ENCODE peak calls at places on chromosomes 6 and 20, in five cellular contexts. A is WERI-Rb-1, L is Panc1, Q is endothelial cell, N is GM13976. H is an unnamed sample.

GRCh38 chr20:48192109-48192508 is 406.8 kb upstream of the SULF2 start:
- DNase-seq in N (no peak), A (no peak), L (no peak), Q (no peak), H (no peak)

GRCh38 chr20:57048027-57048869 is 218.2 kb downstream of the BMP7 start:
- DNase-seq in Q (peak; percentile 61), A (peak; percentile 14), N (peak; percentile 78), L (no peak), H (peak; percentile 26)

GRCh38 chr20:43341541-43341940 is 116.2 kb upstream of the SRSF6 start:
- DNase-seq in L (no peak), A (no peak), N (no peak), Q (no peak), H (no peak)

GRCh38 chr6:8414844-8415243 is 20.5 kb downstream of the SLC35B3 start:
- DNase-seq in A (no peak), Q (no peak), N (no peak), L (no peak), H (no peak)

GRCh38 chr6:14921878-14922277 is 324.0 kb upstream of the JARID2 start:
- DNase-seq in Q (no peak), L (no peak), N (no peak), A (no peak), H (no peak)

GRCh38 chr20:29741594-29741893 is 1515.9 kb upstream of the DEFB115 start:
- DNase-seq in N (no peak), Q (no peak), L (no peak), A (no peak), H (no peak)

GRCh38 chr6:16690244-16691142 is 70.8 kb downstream of the ATXN1 start:
- DNase-seq in A (no peak), N (peak; percentile 43), L (no peak), Q (no peak), H (peak; percentile 77)

GRCh38 chr20:12722096-12722495 is 286.7 kb upstream of the SPTLC3 start:
- DNase-seq in A (no peak), Q (no peak), N (no peak), L (no peak), H (no peak)

GRCh38 chr20:6007094-6007528 is 46.7 kb downstream of the LRRN4 start:
- DNase-seq in L (no peak), N (no peak), A (no peak), Q (no peak), H (peak; percentile 4)

GRCh38 chr6:31152776-31153175 is 4.8 kb downstream of the CCHCR1 start:
- DNase-seq in L (no peak), A (no peak), Q (no peak), N (no peak), H (no peak)

GRCh38 chr6:31738048-31738979 is 1.5 kb upstream of the MSH5 start:
- DNase-seq in A (no peak), N (peak; percentile 78), L (no peak), Q (no peak), H (peak; percentile 83)

GRCh38 chr20:8018928-8019177 is 708 bp downstream of the TMX4 start:
- DNase-seq in N (no peak), Q (no peak), L (peak; percentile 48), A (no peak), H (no peak)

GRCh38 chr6:3919130-3919628 is 70.0 kb downstream of the FAM50B start:
- DNase-seq in Q (no peak), A (no peak), L (no peak), N (no peak), H (no peak)

GRCh38 chr6:98831057-98832031 is 3.0 kb upstream of the POU3F2 start:
- DNase-seq in L (no peak), N (peak; percentile 27), A (no peak), Q (peak; percentile 23), H (no peak)

GRCh38 chr6:52900536-52900935 is 9.0 kb downstream of the GSTA3 start:
- DNase-seq in A (no peak), L (no peak), Q (no peak), N (no peak), H (no peak)

GRCh38 chr20:986733-987355 is 15.3 kb downstream of the RSPO4 start:
- DNase-seq in L (no peak), A (no peak), Q (no peak), N (no peak), H (peak; percentile 20)

GRCh38 chr6:100176951-100177710 is 183.1 kb upstream of the MCHR2 start:
- DNase-seq in A (no peak), Q (no peak), N (no peak), L (no peak), H (no peak)

GRCh38 chr6:2117447-2117846 is 128.0 kb downstream of the GMDS start:
- DNase-seq in A (no peak), L (no peak), Q (no peak), N (no peak), H (no peak)

GRCh38 chr6:10617008-10617696 is 77.3 kb downstream of the C6orf52 start:
- DNase-seq in L (no peak), A (no peak), Q (no peak), N (no peak), H (no peak)

GRCh38 chr6:88813045-88813444 is 150.4 kb downstream of the RNGTT start:
- DNase-seq in L (no peak), N (no peak), Q (no peak), A (no peak), H (no peak)

GRCh38 chr6:105380634-105381033 is 22.2 kb downstream of the PREP start:
- DNase-seq in A (no peak), L (no peak), Q (no peak), N (no peak), H (no peak)

GRCh38 chr6:45775026-45775697 is 240.5 kb downstream of the CLIC5 start:
- DNase-seq in N (no peak), Q (no peak), L (no peak), A (no peak), H (no peak)

GRCh38 chr20:45316150-45317080 is 8.3 kb upstream of the MATN4 start:
- DNase-seq in Q (no peak), A (no peak), N (no peak), L (no peak), H (no peak)

GRCh38 chr6:24484657-24485318 is 4.6 kb downstream of the GPLD1 start:
- DNase-seq in N (no peak), A (no peak), L (no peak), Q (no peak), H (no peak)

GRCh38 chr6:128532827-128533226 is 12.4 kb upstream of the PTPRK start:
- DNase-seq in N (no peak), L (no peak), Q (no peak), A (no peak), H (no peak)

GRCh38 chr6:43901330-43902230 is 131.6 kb downstream of the VEGFA start:
- DNase-seq in A (no peak), Q (no peak), N (no peak), L (no peak), H (no peak)

GRCh38 chr6:37919417-37920157 is 100.1 kb downstream of the ZFAND3 start:
- DNase-seq in A (no peak), L (no peak), Q (no peak), N (no peak), H (no peak)

GRCh38 chr6:9563996-9564395 is 850.9 kb downstream of the TFAP2A start:
- DNase-seq in Q (no peak), L (no peak), N (no peak), A (no peak), H (no peak)

GRCh38 chr20:48926816-48927215 is 5.3 kb downstream of the ARFGEF2 start:
- DNase-seq in L (no peak), N (no peak), Q (no peak), A (no peak), H (peak; percentile 18)

GRCh38 chr20:61912665-61913422 is 152.8 kb downstream of the TAF4 start:
- DNase-seq in N (no peak), A (no peak), L (no peak), Q (no peak), H (peak; percentile 24)

GRCh38 chr20:40970218-40970617 is 58.4 kb upstream of the TOP1 start:
- DNase-seq in Q (no peak), A (no peak), L (no peak), N (no peak), H (no peak)

GRCh38 chr6:158958504-158959386 is 41.3 kb downstream of the RSPH3 start:
- DNase-seq in L (no peak), N (no peak), Q (no peak), A (no peak), H (peak; percentile 30)
- TF ChIP-seq CTCF in L (peak; percentile 54), N (peak; percentile 16), Q (no peak), A (peak; percentile 26), H (no peak)

GRCh38 chr6:49847014-49847413 is 19.3 kb downstream of the CRISP1 start:
- DNase-seq in A (no peak), N (no peak), L (no peak), Q (no peak), H (no peak)

GRCh38 chr6:49852975-49853374 is 13.4 kb downstream of the CRISP1 start:
- DNase-seq in A (no peak), Q (no peak), L (no peak), N (no peak), H (no peak)

GRCh38 chr6:49849121-49849907 is 17.0 kb downstream of the CRISP1 start:
- DNase-seq in A (peak; percentile 21), Q (no peak), N (peak; percentile 20), L (peak; percentile 27), H (no peak)
- TF ChIP-seq CTCF in A (peak; percentile 26), Q (peak; percentile 89), N (peak; percentile 39), L (peak; percentile 50), H (peak; percentile 57)

DNA sequence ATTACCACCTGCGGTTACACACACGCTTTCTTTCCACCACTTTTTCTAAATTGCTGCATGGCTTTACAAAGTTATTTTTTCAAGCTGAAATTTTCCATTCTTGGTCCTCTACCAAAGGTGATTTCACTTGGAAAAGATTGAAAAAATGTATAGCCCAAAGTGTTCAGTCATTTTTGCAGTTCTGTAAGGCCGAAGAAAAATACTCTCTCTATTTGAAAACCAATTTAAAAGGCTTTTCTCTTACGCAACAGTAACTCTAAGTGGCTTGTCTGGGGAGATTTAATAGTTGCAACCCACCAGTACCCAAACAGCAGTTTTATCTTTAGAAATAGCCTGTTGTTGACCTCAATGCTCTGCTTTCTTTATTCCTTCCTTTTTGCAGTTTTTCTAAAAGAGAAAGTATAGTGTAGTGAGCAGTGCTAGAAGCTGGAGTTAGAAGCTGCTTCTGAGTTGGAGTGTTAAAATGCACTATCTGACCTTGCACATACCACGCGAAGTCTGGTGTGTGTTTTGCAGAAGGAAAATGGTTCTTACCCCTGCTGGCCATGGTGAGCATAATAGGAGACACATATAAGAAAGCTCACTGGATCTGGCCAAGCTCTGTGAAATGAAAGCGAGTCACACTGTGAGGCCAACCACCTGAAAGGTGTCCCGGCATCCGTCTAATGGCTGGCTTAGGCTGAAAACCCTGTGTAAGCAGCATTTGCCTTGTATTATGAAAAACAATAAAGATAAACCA is 271.6 kb upstream of the PRND start:
- DNase-seq in L (no peak), A (peak; percentile 18), N (no peak), Q (no peak), H (no peak)
- TF ChIP-seq CTCF in L (peak; percentile 36), A (peak; percentile 32), N (no peak), Q (no peak), H (no peak)

GRCh38 chr6:132818404-132819359 is 4.3 kb downstream of the RPS12 start:
- DNase-seq in L (no peak), A (no peak), N (no peak), Q (no peak), H (peak; percentile 9)

GRCh38 chr6:132817554-132818403 is 3.4 kb downstream of the RPS12 start:
- DNase-seq in A (no peak), Q (no peak), L (no peak), N (no peak), H (peak; percentile 8)

GRCh38 chr6:132814716-132815570 is 574 bp downstream of the RPS12 start:
- DNase-seq in A (no peak), Q (no peak), L (no peak), N (no peak), H (peak; percentile 20)

GRCh38 chr6:132819405-132820145 is 5.2 kb downstream of the RPS12 start:
- DNase-seq in A (no peak), N (no peak), Q (no peak), L (no peak), H (no peak)

GRCh38 chr6:132816665-132817064 is 2.3 kb downstream of the RPS12 start:
- DNase-seq in N (no peak), Q (no peak), A (no peak), L (no peak), H (no peak)
- TF ChIP-seq CTCF in N (no peak), Q (no peak), A (no peak), L (peak; percentile 12), H (no peak)